ENCODE peak calls at places on chromosomes 3 and 15, in eight cellular contexts. T is fibroblast of the aortic adventitia; F is thoracic aorta; K is effector CD4-positive, alpha-beta T cell; G is M059J; A is aorta; E is cardiac fibroblast; N is stimulated activated CD8-positive, alpha-beta memory T cell treated with anti-CD3 and anti-CD28 coated beads, Interleukin-12 subunit alpha, Interleukin-12 subunit beta, amount 100 ng/mL, for 4 hours. Z is an unnamed sample.

GRCh38 chr15:45918839-45919238 is 284.0 kb downstream of the SQOR start:
- DNase-seq in N (no peak), K (no peak), T (no peak), F (no peak), E (peak; percentile 32), A (no peak), G (no peak), Z (no peak)

GRCh38 chr3:73046195-73046594 is 15.3 kb upstream of the EBLN2 start:
- DNase-seq in K (no peak), G (no peak), N (no peak), F (no peak), A (no peak), T (no peak), E (no peak), Z (no peak)

GRCh38 chr3:101635954-101636798 is 40.8 kb downstream of the ZBTB11 start:
- DNase-seq in T (peak; percentile 42), K (peak; percentile 58), F (no peak), N (peak; percentile 34), G (peak; percentile 63), A (no peak), E (peak; percentile 48), Z (no peak)

GRCh38 chr3:16329036-16329791 is 64.2 kb downstream of the OXNAD1 start:
- DNase-seq in K (no peak), A (no peak), T (no peak), E (no peak), G (no peak), N (no peak), F (no peak), Z (no peak)

GRCh38 chr3:126436826-126437717 is 38.6 kb downstream of the ZXDC start:
- DNase-seq in E (no peak), F (no peak), N (no peak), K (no peak), A (no peak), T (no peak), G (no peak), Z (no peak)

GRCh38 chr15:57217716-57218598 is 158.3 kb upstream of the CGNL1 start:
- DNase-seq in F (no peak), N (no peak), A (no peak), T (peak; percentile 25), G (peak; percentile 74), K (no peak), E (no peak), Z (no peak)

GRCh38 chr3:196414469-196414868 is 17.8 kb downstream of the UBXN7 start:
- DNase-seq in F (no peak), T (no peak), N (no peak), G (no peak), K (no peak), A (no peak), E (peak; percentile 5), Z (no peak)

GRCh38 chr15:33194704-33195261 is at the start of gene FMN1:
- DNase-seq in N (peak; percentile 75), T (peak; percentile 83), A (peak; percentile 98), K (peak; percentile 66), E (peak; percentile 90), G (peak; percentile 35), F (peak; percentile 78), Z (peak; percentile 63)

GRCh38 chr15:25770618-25771369 is 92.3 kb downstream of the ATP10A start:
- DNase-seq in F (no peak), T (no peak), E (no peak), G (no peak), N (no peak), K (no peak), A (peak; percentile 67), Z (no peak)

GRCh38 chr15:44712108-44713005 is 1.0 kb downstream of the B2M start:
- DNase-seq in F (peak; percentile 53), A (peak; percentile 77), T (peak; percentile 91), K (peak; percentile 48), N (no peak), E (peak; percentile 92), G (peak; percentile 79), Z (no peak)

Z was measured in epithelial cell of proximal tubule.